ENCODE peak calls at places on chromosomes 12 and 14, in six cellular contexts. W is CD8-positive, alpha-beta memory T cell; O is mesenchymal stem cell; F is right cardiac atrium; L is lower lobe of right lung; P is upper lobe of left lung. Z is an unnamed sample.

GRCh38 chr12:70576341-70577282 is 60.6 kb downstream of the PTPRB start:
- DNase-seq in O (peak; percentile 85), W (no peak), L (no peak), P (no peak), F (no peak), Z (no peak)

GRCh38 chr14:61531741-61532505 is 163.4 kb upstream of the HIF1A start:
- DNase-seq in W (no peak), P (no peak), L (no peak), F (no peak), O (no peak), Z (no peak)

GRCh38 chr12:42893802-42894201 is 304.3 kb upstream of the PRICKLE1 start:
- DNase-seq in L (no peak), P (no peak), O (no peak), W (no peak), F (no peak), Z (no peak)

GRCh38 chr12:103379670-103380069 is 116.1 kb downstream of the C12orf42 start:
- DNase-seq in F (no peak), L (no peak), P (no peak), O (no peak), W (no peak), Z (no peak)

GRCh38 chr12:100473050-100473715 is 483 bp upstream of the NR1H4 start:
- DNase-seq in L (no peak), P (no peak), W (no peak), O (peak; percentile 8), F (no peak), Z (no peak)

GRCh38 chr12:52349196-52349595 is 18.1 kb downstream of the KRT85 start:
- DNase-seq in P (no peak), O (no peak), L (no peak), F (no peak), W (no peak), Z (no peak)

GRCh38 chr12:53105712-53106439 is 2.6 kb downstream of the SOAT2 start:
- DNase-seq in L (no peak), O (no peak), W (no peak), P (no peak), F (no peak), Z (no peak)

GRCh38 chr12:108840605-108841328 is 16.6 kb downstream of the SSH1 start:
- DNase-seq in F (peak; percentile 39), P (no peak), L (peak; percentile 19), O (peak; percentile 95), W (no peak), Z (no peak)

GRCh38 chr14:61753631-61754030 is 8.6 kb upstream of the SNAPC1 start:
- DNase-seq in F (no peak), O (peak; percentile 50), W (no peak), P (no peak), L (no peak), Z (no peak)

GRCh38 chr12:18320036-18320617 is 58.8 kb downstream of the PIK3C2G start:
- DNase-seq in P (peak; percentile 23), W (no peak), F (no peak), O (peak; percentile 72), L (no peak), Z (no peak)

GRCh38 chr12:132610051-132610759 is at the start of gene LRCOL1:
- DNase-seq in L (peak; percentile 76), P (no peak), W (no peak), F (no peak), O (peak; percentile 29), Z (peak; percentile 68)

GRCh38 chr14:104586832-104587620 is 7.5 kb downstream of the C14orf180 start:
- DNase-seq in W (no peak), P (no peak), O (no peak), L (no peak), F (peak; percentile 92), Z (peak; percentile 80)

GRCh38 chr14:61644834-61645233 is 50.5 kb upstream of the HIF1A start:
- DNase-seq in L (no peak), W (no peak), O (no peak), P (no peak), F (no peak), Z (no peak)

GRCh38 chr12:56840922-56841321 is 77.8 kb downstream of the HSD17B6 start:
- DNase-seq in P (no peak), L (no peak), W (no peak), O (peak; percentile 44), F (no peak), Z (no peak)

GRCh38 chr12:114774181-114774580 is 90.2 kb upstream of the TBX3 start:
- DNase-seq in F (no peak), P (no peak), W (no peak), O (peak; percentile 88), L (no peak), Z (no peak)

GRCh38 chr14:67583711-67584644 is 16.1 kb downstream of the PIGH start:
- DNase-seq in F (no peak), P (no peak), L (no peak), W (no peak), O (peak; percentile 63), Z (no peak)

GRCh38 chr14:69543341-69544249 is 31.1 kb downstream of the CCDC177 start:
- DNase-seq in F (no peak), P (peak; percentile 88), W (no peak), O (peak; percentile 77), L (peak; percentile 74), Z (no peak)

GRCh38 chr12:126312457-126312856 is 1247.2 kb downstream of the AACS start:
- DNase-seq in P (no peak), O (no peak), F (no peak), W (no peak), L (no peak), Z (no peak)

GRCh38 chr12:21989819-21990412 is 48.7 kb upstream of the ABCC9 start:
- DNase-seq in W (no peak), L (no peak), F (no peak), O (peak; percentile 12), P (no peak), Z (no peak)

GRCh38 chr12:105487961-105488360 is 157.5 kb downstream of the C12orf75 start:
- DNase-seq in W (no peak), L (no peak), F (no peak), P (no peak), O (no peak), Z (no peak)

GRCh38 chr12:13489246-13489645 is 292.7 kb downstream of the EMP1 start:
- DNase-seq in O (no peak), P (no peak), F (no peak), W (no peak), L (no peak), Z (no peak)

GRCh38 chr12:26121323-26121740 is 3.5 kb downstream of the BHLHE41 start:
- DNase-seq in W (no peak), F (no peak), P (no peak), L (no peak), O (no peak), Z (no peak)
- H3K4me3 ChIP-seq in W (no peak overlapping the region), F (peak overlapping the region; percentile 76), P (peak overlapping the region; percentile 58), L (peak overlapping the region; percentile 62), O (no peak overlapping the region), Z (no peak overlapping the region)

GRCh38 chr14:65600742-65601141 is 188.2 kb downstream of the FUT8 start:
- DNase-seq in L (no peak), W (no peak), F (no peak), P (no peak), O (no peak), Z (no peak)

GRCh38 chr14:65594882-65595237 is 182.3 kb downstream of the FUT8 start:
- DNase-seq in W (no peak), P (no peak), O (no peak), L (no peak), F (no peak), Z (no peak)

GRCh38 chr14:65594153-65594881 is 181.8 kb downstream of the FUT8 start:
- DNase-seq in P (peak; percentile 41), O (peak; percentile 14), W (no peak), L (peak; percentile 57), F (no peak), Z (no peak)

GRCh38 chr14:65604535-65604934 is 192.0 kb downstream of the FUT8 start:
- DNase-seq in O (no peak), F (no peak), W (no peak), P (no peak), L (no peak), Z (no peak)

GRCh38 chr14:65599375-65599774 is 186.8 kb downstream of the FUT8 start:
- DNase-seq in L (no peak), O (peak; percentile 6), P (no peak), F (no peak), W (no peak), Z (no peak)
- H3K27ac ChIP-seq in L (no peak overlapping the region), O (no peak overlapping the region), P (no peak overlapping the region), F (no peak overlapping the region), W (no peak overlapping the region), Z (no peak overlapping the region)

DNA sequence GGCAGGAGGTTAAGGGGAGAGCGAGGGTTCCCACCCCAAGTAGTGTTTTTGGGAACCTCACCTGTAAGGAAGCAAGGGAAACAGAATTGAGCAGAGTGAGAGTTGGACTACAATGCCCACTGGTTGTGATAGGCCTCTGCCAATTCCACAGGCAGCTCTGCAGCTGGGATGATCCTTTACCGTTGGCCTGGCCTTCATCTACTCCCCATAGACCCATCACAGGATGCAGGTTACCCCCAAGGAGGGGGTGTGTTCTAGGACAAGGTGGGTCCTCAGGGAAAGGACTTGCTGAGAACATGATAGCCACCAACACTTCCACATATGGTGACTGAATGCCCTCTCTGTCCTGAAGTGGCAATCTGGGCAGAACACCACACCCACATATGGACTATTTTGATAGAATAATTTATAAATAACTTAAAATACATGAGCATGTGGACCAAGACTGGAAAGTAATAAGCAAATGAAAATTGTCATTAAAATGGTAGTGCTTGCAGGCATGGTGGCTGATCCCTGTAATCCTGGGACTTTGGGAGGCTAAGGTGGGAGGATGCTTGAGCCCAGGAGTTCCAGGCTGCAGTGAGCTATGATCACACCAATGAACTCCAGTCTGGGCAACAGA is 8.4 kb downstream of the PHLDA1 start:
- DNase-seq in L (no peak), O (peak; percentile 59), W (no peak), P (no peak), F (no peak), Z (no peak)
- H3K4me1 ChIP-seq in L (peaks cover 17% of the 10 kb centered on the region), O (peaks cover 3% of the 10 kb centered on the region), W (peaks cover 30% of the 10 kb centered on the region), P (peaks cover 27% of the 10 kb centered on the region), F (no peaks in the 10 kb centered on the region), Z (peaks cover 3% of the 10 kb centered on the region)

GRCh38 chr12:76274699-76275098 is 73.5 kb downstream of the BBS10 start:
- DNase-seq in O (peak; percentile 17), W (no peak), L (no peak), F (no peak), P (no peak), Z (no peak)
- H3K4me3 ChIP-seq in O (no peak overlapping the region), W (no peak overlapping the region), L (no peak overlapping the region), F (no peak overlapping the region), P (no peak overlapping the region), Z (no peak overlapping the region)

DNA sequence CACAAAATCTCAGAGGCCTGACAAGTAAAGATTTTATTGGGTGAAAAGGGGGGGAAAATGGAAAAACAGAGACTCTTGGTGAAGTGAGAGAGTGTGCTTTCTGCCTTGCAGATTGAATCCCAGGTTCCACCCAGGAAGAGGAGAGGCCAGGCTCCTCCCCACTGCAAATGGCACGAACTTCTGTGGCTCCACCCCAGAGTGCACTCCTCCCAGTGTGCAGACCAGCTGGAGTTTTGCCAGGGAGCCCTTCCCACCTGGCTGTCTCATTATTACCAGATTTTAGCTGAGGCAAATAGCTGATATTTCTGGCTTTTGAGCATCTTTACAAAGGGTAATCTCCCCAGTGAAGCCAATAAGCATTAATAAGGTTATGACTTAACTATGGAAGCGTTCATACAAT is 51.9 kb downstream of the TESPA1 start:
- DNase-seq in O (no peak), F (no peak), L (no peak), W (no peak), P (no peak), Z (no peak)
- H3K27ac ChIP-seq in O (no peak overlapping the region), F (no peak overlapping the region), L (no peak overlapping the region), W (no peak overlapping the region), P (no peak overlapping the region), Z (no peak overlapping the region)